ENCODE peak calls at places on chromosomes 5 and 9, in seven cellular contexts. One of them, this sample, is unnamed.

GRCh38 chr5:56116599-56117131 is 116.5 kb downstream of the ANKRD55 start:
- DNase-seq in body of pancreas: no peak
- DNase-seq in endothelial cell of umbilical vein: peak; percentile 78
- DNase-seq in HCT116: no peak
- DNase-seq in esophagus squamous epithelium: no peak
- DNase-seq in tibial nerve: no peak
- DNase-seq in ovary: no peak
- DNase-seq in this sample: peak; percentile 83

GRCh38 chr5:76601470-76601869 is 21.7 kb downstream of the F2RL2 start:
- DNase-seq in HCT116: peak; percentile 48
- DNase-seq in endothelial cell of umbilical vein: peak; percentile 78
- DNase-seq in body of pancreas: peak; percentile 19
- DNase-seq in ovary: no peak
- DNase-seq in tibial nerve: no peak
- DNase-seq in esophagus squamous epithelium: no peak
- DNase-seq in this sample: peak; percentile 61

GRCh38 chr5:133519191-133519590 is 93.2 kb downstream of the FSTL4 start:
- DNase-seq in esophagus squamous epithelium: no peak
- DNase-seq in body of pancreas: no peak
- DNase-seq in HCT116: no peak
- DNase-seq in endothelial cell of umbilical vein: no peak
- DNase-seq in tibial nerve: no peak
- DNase-seq in ovary: no peak
- DNase-seq in this sample: no peak

GRCh38 chr9:109190151-109190550 is 23.1 kb upstream of the FRRS1L start:
- DNase-seq in tibial nerve: no peak
- DNase-seq in ovary: no peak
- DNase-seq in esophagus squamous epithelium: no peak
- DNase-seq in endothelial cell of umbilical vein: no peak
- DNase-seq in body of pancreas: no peak
- DNase-seq in HCT116: no peak
- DNase-seq in this sample: no peak

GRCh38 chr5:72956324-72957140 is 691 bp downstream of the FCHO2 start:
- DNase-seq in HCT116: no peak
- DNase-seq in tibial nerve: no peak
- DNase-seq in esophagus squamous epithelium: no peak
- DNase-seq in endothelial cell of umbilical vein: peak; percentile 70
- DNase-seq in body of pancreas: peak; percentile 45
- DNase-seq in ovary: peak; percentile 70
- DNase-seq in this sample: peak; percentile 80

GRCh38 chr5:154811653-154812465 is 38.5 kb downstream of the FAXDC2 start:
- DNase-seq in HCT116: peak; percentile 59
- DNase-seq in ovary: peak; percentile 51
- DNase-seq in esophagus squamous epithelium: no peak
- DNase-seq in endothelial cell of umbilical vein: peak; percentile 77
- DNase-seq in tibial nerve: peak; percentile 38
- DNase-seq in body of pancreas: peak; percentile 57
- DNase-seq in this sample: peak; percentile 71

GRCh38 chr9:34566191-34566849 is 23.2 kb downstream of the CNTFR start:
- DNase-seq in tibial nerve: no peak
- DNase-seq in ovary: no peak
- DNase-seq in HCT116: no peak
- DNase-seq in endothelial cell of umbilical vein: no peak
- DNase-seq in body of pancreas: no peak
- DNase-seq in esophagus squamous epithelium: no peak
- DNase-seq in this sample: no peak

GRCh38 chr9:22238809-22239684 is 207.6 kb upstream of the DMRTA1 start:
- DNase-seq in esophagus squamous epithelium: no peak
- DNase-seq in endothelial cell of umbilical vein: peak; percentile 65
- DNase-seq in ovary: no peak
- DNase-seq in tibial nerve: no peak
- DNase-seq in body of pancreas: peak; percentile 23
- DNase-seq in HCT116: peak; percentile 37
- DNase-seq in this sample: no peak

GRCh38 chr5:164358531-164359259 is 853.3 kb downstream of the MAT2B start:
- DNase-seq in HCT116: no peak
- DNase-seq in body of pancreas: no peak
- DNase-seq in ovary: no peak
- DNase-seq in endothelial cell of umbilical vein: no peak
- DNase-seq in esophagus squamous epithelium: no peak
- DNase-seq in tibial nerve: no peak
- DNase-seq in this sample: no peak

GRCh38 chr5:137751869-137752491 is 2.2 kb downstream of the HNRNPA0 start:
- DNase-seq in endothelial cell of umbilical vein: peak; percentile 74
- DNase-seq in HCT116: peak; percentile 64
- DNase-seq in ovary: no peak
- DNase-seq in tibial nerve: no peak
- DNase-seq in esophagus squamous epithelium: no peak
- DNase-seq in body of pancreas: peak; percentile 30
- DNase-seq in this sample: peak; percentile 73

GRCh38 chr5:131406076-131406475 is 142.2 kb downstream of the CDC42SE2 start:
- DNase-seq in body of pancreas: no peak
- DNase-seq in ovary: no peak
- DNase-seq in tibial nerve: no peak
- DNase-seq in esophagus squamous epithelium: no peak
- DNase-seq in HCT116: no peak
- DNase-seq in endothelial cell of umbilical vein: no peak
- DNase-seq in this sample: no peak

GRCh38 chr5:131406997-131407638 is 143.3 kb downstream of the CDC42SE2 start:
- DNase-seq in HCT116: no peak
- DNase-seq in tibial nerve: no peak
- DNase-seq in body of pancreas: peak; percentile 37
- DNase-seq in esophagus squamous epithelium: no peak
- DNase-seq in endothelial cell of umbilical vein: no peak
- DNase-seq in ovary: no peak
- DNase-seq in this sample: no peak

GRCh38 chr5:131400585-131400984 is 136.7 kb downstream of the CDC42SE2 start:
- DNase-seq in endothelial cell of umbilical vein: no peak
- DNase-seq in body of pancreas: no peak
- DNase-seq in HCT116: no peak
- DNase-seq in esophagus squamous epithelium: no peak
- DNase-seq in tibial nerve: no peak
- DNase-seq in ovary: no peak
- DNase-seq in this sample: no peak

DNA sequence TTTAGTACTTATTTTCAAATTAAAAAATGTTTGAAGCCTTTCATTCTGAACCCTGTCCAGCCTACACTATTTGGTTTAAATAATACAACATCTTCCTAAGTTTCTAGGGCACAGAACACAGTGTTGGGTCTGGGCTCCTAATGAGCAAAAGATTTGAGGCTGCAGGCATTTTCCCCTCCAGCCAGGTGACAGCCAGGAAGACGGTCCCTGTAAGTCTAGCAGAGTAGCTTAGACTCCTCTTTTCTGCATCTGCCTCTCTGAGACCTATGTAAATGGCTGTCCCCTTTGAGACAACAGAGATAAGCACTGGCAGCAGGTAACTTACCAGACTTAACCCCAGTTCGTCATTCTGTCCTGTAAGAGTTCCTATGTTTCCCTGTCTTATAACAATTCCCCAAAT is 141.8 kb downstream of the CDC42SE2 start:
- DNase-seq in body of pancreas: no peak
- DNase-seq in HCT116: no peak
- DNase-seq in ovary: no peak
- DNase-seq in endothelial cell of umbilical vein: no peak
- DNase-seq in tibial nerve: no peak
- DNase-seq in esophagus squamous epithelium: no peak
- DNase-seq in this sample: no peak
- TF ChIP-seq POLR2A in body of pancreas: no peak
- TF ChIP-seq POLR2A in HCT116: no peak
- TF ChIP-seq POLR2A in ovary: no peak
- TF ChIP-seq POLR2A in endothelial cell of umbilical vein: no peak
- TF ChIP-seq POLR2A in tibial nerve: no peak
- TF ChIP-seq POLR2A in esophagus squamous epithelium: no peak
- TF ChIP-seq POLR2A in this sample: no peak

GRCh38 chr9:136117291-136118060 is 1.2 kb downstream of the TMEM250 start:
- DNase-seq in HCT116: no peak
- DNase-seq in body of pancreas: peak; percentile 57
- DNase-seq in esophagus squamous epithelium: no peak
- DNase-seq in ovary: no peak
- DNase-seq in tibial nerve: no peak
- DNase-seq in endothelial cell of umbilical vein: no peak
- DNase-seq in this sample: peak; percentile 64

GRCh38 chr9:136118061-136118366 is 661 bp downstream of the TMEM250 start:
- DNase-seq in esophagus squamous epithelium: no peak
- DNase-seq in endothelial cell of umbilical vein: peak; percentile 25
- DNase-seq in HCT116: no peak
- DNase-seq in tibial nerve: no peak
- DNase-seq in body of pancreas: no peak
- DNase-seq in ovary: no peak
- DNase-seq in this sample: peak; percentile 47

GRCh38 chr9:136120119-136120393 is 1.4 kb upstream of the TMEM250 start:
- DNase-seq in ovary: no peak
- DNase-seq in body of pancreas: no peak
- DNase-seq in esophagus squamous epithelium: no peak
- DNase-seq in endothelial cell of umbilical vein: no peak
- DNase-seq in HCT116: no peak
- DNase-seq in tibial nerve: no peak
- DNase-seq in this sample: no peak

GRCh38 chr9:136119259-136120118 is 814 bp upstream of the TMEM250 start:
- DNase-seq in HCT116: no peak
- DNase-seq in ovary: no peak
- DNase-seq in tibial nerve: no peak
- DNase-seq in esophagus squamous epithelium: no peak
- DNase-seq in body of pancreas: no peak
- DNase-seq in endothelial cell of umbilical vein: peak; percentile 52
- DNase-seq in this sample: peak; percentile 65

DNA sequence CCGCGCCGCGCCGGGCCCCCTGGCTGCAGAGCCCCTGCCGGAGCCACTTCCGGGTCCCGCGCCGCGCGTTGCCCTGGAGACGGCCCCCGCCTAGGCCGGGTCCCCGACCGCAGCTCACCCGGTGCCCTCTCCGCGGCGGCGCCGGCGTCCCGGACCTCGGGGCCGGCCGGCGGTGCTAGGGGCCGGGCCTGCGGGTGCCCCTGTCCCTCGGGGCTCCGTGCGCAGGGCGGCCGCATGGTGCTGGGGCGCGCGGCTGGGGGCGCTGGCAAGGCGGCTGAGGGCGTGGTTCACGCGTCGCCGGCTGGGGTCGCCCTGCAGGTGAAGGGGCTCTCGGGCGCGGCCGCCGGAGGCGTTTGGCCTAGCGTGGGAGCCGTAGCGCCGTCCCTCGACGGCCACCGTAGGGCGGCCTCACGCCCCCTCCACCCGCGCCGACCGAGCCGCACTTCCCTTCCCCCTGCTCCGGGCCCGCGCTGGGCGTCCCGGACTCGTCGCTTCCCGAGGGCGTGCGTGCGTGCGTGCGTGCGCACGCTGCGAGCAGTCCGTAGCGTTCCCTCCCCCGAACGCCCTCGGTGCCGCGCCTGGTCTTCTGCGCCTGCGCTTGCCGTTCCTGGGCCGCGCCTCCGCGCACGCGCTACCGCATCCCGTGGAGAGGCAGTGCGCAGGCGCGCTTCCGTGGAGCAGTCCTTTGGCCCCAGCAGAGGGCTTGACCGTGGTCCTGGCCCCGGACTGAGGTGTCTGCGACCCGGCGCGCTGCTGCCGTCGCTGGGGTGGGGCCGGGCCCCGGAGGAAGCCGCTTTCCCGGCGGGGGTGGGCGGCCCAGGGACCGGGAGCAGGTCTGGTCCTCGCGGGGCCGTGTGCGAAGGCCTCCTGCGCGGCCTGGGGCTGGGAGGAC is at the start of gene TMEM250:
- DNase-seq in HCT116: peak; percentile 93
- DNase-seq in esophagus squamous epithelium: peak; percentile 69
- DNase-seq in body of pancreas: peak; percentile 97
- DNase-seq in ovary: peak; percentile 98
- DNase-seq in tibial nerve: peak; percentile 86
- DNase-seq in endothelial cell of umbilical vein: peak; percentile 98
- DNase-seq in this sample: peak; percentile 97
- TF ChIP-seq CTCF in HCT116: no peak
- TF ChIP-seq CTCF in esophagus squamous epithelium: peak; percentile 8
- TF ChIP-seq CTCF in body of pancreas: no peak
- TF ChIP-seq CTCF in ovary: no peak
- TF ChIP-seq CTCF in tibial nerve: peak; percentile 1
- TF ChIP-seq CTCF in endothelial cell of umbilical vein: no peak
- TF ChIP-seq CTCF in this sample: no peak

GRCh38 chr9:128786681-128787582 is at the start of gene TBC1D13:
- DNase-seq in HCT116: peak; percentile 44
- DNase-seq in ovary: peak; percentile 90
- DNase-seq in endothelial cell of umbilical vein: peak; percentile 82
- DNase-seq in body of pancreas: peak; percentile 90
- DNase-seq in tibial nerve: peak; percentile 85
- DNase-seq in esophagus squamous epithelium: peak; percentile 33
- DNase-seq in this sample: peak; percentile 94
- TF ChIP-seq POLR2A in HCT116: no peak
- TF ChIP-seq POLR2A in ovary: peak; percentile 59
- TF ChIP-seq POLR2A in endothelial cell of umbilical vein: peak; percentile 66
- TF ChIP-seq POLR2A in body of pancreas: peak; percentile 72
- TF ChIP-seq POLR2A in tibial nerve: peak; percentile 63
- TF ChIP-seq POLR2A in esophagus squamous epithelium: peak; percentile 68
- TF ChIP-seq POLR2A in this sample: peak; percentile 38

GRCh38 chr5:150508021-150508640 is at the start of gene NDST1:
- DNase-seq in tibial nerve: no peak
- DNase-seq in HCT116: no peak
- DNase-seq in esophagus squamous epithelium: no peak
- DNase-seq in ovary: no peak
- DNase-seq in body of pancreas: no peak
- DNase-seq in endothelial cell of umbilical vein: no peak
- DNase-seq in this sample: no peak

GRCh38 chr5:150508828-150509227 is 897 bp downstream of the NDST1 start:
- DNase-seq in endothelial cell of umbilical vein: no peak
- DNase-seq in body of pancreas: no peak
- DNase-seq in HCT116: no peak
- DNase-seq in tibial nerve: no peak
- DNase-seq in esophagus squamous epithelium: no peak
- DNase-seq in ovary: no peak
- DNase-seq in this sample: no peak

GRCh38 chr5:150505816-150506215 is 2.1 kb upstream of the NDST1 start:
- DNase-seq in endothelial cell of umbilical vein: no peak
- DNase-seq in HCT116: no peak
- DNase-seq in ovary: no peak
- DNase-seq in body of pancreas: no peak
- DNase-seq in tibial nerve: no peak
- DNase-seq in esophagus squamous epithelium: no peak
- DNase-seq in this sample: no peak

GRCh38 chr5:150506571-150507282 is 1.2 kb upstream of the NDST1 start:
- DNase-seq in esophagus squamous epithelium: no peak
- DNase-seq in endothelial cell of umbilical vein: no peak
- DNase-seq in body of pancreas: no peak
- DNase-seq in ovary: no peak
- DNase-seq in tibial nerve: no peak
- DNase-seq in HCT116: no peak
- DNase-seq in this sample: no peak

GRCh38 chr5:150507283-150508020 is 479 bp upstream of the NDST1 start:
- DNase-seq in tibial nerve: no peak
- DNase-seq in HCT116: no peak
- DNase-seq in body of pancreas: peak; percentile 52
- DNase-seq in esophagus squamous epithelium: no peak
- DNase-seq in ovary: no peak
- DNase-seq in endothelial cell of umbilical vein: no peak
- DNase-seq in this sample: no peak
- TF ChIP-seq CTCF in tibial nerve: no peak
- TF ChIP-seq CTCF in HCT116: no peak
- TF ChIP-seq CTCF in body of pancreas: no peak
- TF ChIP-seq CTCF in esophagus squamous epithelium: no peak
- TF ChIP-seq CTCF in ovary: no peak
- TF ChIP-seq CTCF in endothelial cell of umbilical vein: no peak
- TF ChIP-seq CTCF in this sample: no peak

This sample was measured in NB4.